ENCODE peak calls at places on chromosome 2, in nine cellular contexts. F, A, R, M, C, V, K, L and E are unnamed samples.
A peak's percentile ranks its signal among the peaks of the same experiment; 100 is the strongest.

GRCh38 chr2:120685403-120686297 is 50.0 kb upstream of the GLI2 start:
- DNase-seq in F (no peak), A (no peak), R (peak; percentile 25), M (no peak), C (no peak), V (no peak), K (no peak), L (no peak), E (peak; percentile 30)

GRCh38 chr2:136381722-136382633 is 264.0 kb upstream of the CXCR4 start:
- DNase-seq in F (peak; percentile 95), A (peak; percentile 87), R (no peak), M (no peak), C (no peak), V (no peak), K (no peak), L (no peak), E (peak; percentile 73)

GRCh38 chr2:174914894-174915760 is 90.1 kb downstream of the CHN1 start:
- DNase-seq in F (no peak), A (no peak), R (no peak), M (no peak), C (no peak), V (no peak), K (peak; percentile 33), L (no peak), E (no peak)

GRCh38 chr2:129756276-129756675 is 223.2 kb upstream of the RAB6C start:
- DNase-seq in F (no peak), A (no peak), R (no peak), M (no peak), C (no peak), V (no peak), K (no peak), L (no peak), E (no peak)

GRCh38 chr2:162070228-162070918 is 3.6 kb downstream of the DPP4 start:
- DNase-seq in F (no peak), A (no peak), R (no peak), M (no peak), C (no peak), V (no peak), K (no peak), L (no peak), E (no peak)

GRCh38 chr2:37648316-37649011 is 23.0 kb downstream of the CDC42EP3 start:
- DNase-seq in F (peak; percentile 68), A (peak; percentile 59), R (peak; percentile 59), M (no peak), C (no peak), V (no peak), K (no peak), L (no peak), E (no peak)

GRCh38 chr2:30662268-30663131 is 144.7 kb downstream of the CAPN13 start:
- DNase-seq in F (no peak), A (no peak), R (peak; percentile 53), M (peak; percentile 42), C (no peak), V (peak; percentile 43), K (peak; percentile 68), L (peak; percentile 32), E (no peak)

GRCh38 chr2:147182260-147182659 is 662.6 kb upstream of the ACVR2A start:
- DNase-seq in F (peak; percentile 39), A (peak; percentile 55), R (no peak), M (no peak), C (no peak), V (no peak), K (no peak), L (no peak), E (no peak)

GRCh38 chr2:27572998-27573429 is 9.8 kb upstream of the ZNF512 start:
- DNase-seq in F (no peak), A (no peak), R (no peak), M (no peak), C (no peak), V (no peak), K (no peak), L (no peak), E (no peak)

GRCh38 chr2:40721595-40721994 is 269.7 kb upstream of the SLC8A1 start:
- DNase-seq in F (no peak), A (no peak), R (peak; percentile 84), M (no peak), C (no peak), V (no peak), K (no peak), L (peak; percentile 51), E (no peak)

GRCh38 chr2:1590611-1591460 is 153.5 kb downstream of the PXDN start:
- DNase-seq in F (no peak), A (no peak), R (no peak), M (no peak), C (no peak), V (no peak), K (no peak), L (no peak), E (no peak)

GRCh38 chr2:50674876-50675275 is 357.1 kb downstream of the NRXN1 start:
- DNase-seq in F (no peak), A (no peak), R (no peak), M (peak; percentile 12), C (no peak), V (no peak), K (no peak), L (no peak), E (no peak)